ENCODE peak calls at places on chromosomes 3 and 15, in four cellular contexts. G, R, T and E are unnamed samples. For H3K4me1, the result is how much of the 10 kb centered on the place peaks cover.

GRCh38 chr3:13506239-13506638 is 26.1 kb downstream of the HDAC11 start:
- DNase-seq in G (no peak), R (no peak), T (no peak), E (no peak)

GRCh38 chr3:35215525-35216500 is 423.5 kb upstream of the ARPP21 start:
- DNase-seq in G (no peak), R (no peak), T (no peak), E (no peak)

GRCh38 chr15:29449136-29449535 is 179.5 kb upstream of the NSMCE3 start:
- DNase-seq in G (no peak), R (no peak), T (peak), E (no peak)

GRCh38 chr3:10771486-10772225 is 44.4 kb upstream of the SLC6A11 start:
- DNase-seq in G (no peak), R (no peak), T (no peak), E (no peak)

GRCh38 chr3:150945226-150945625 is 27.3 kb downstream of the CLRN1 start:
- DNase-seq in G (peak), R (no peak), T (no peak), E (no peak)

GRCh38 chr3:195762249-195762585 is 41.4 kb downstream of the MUC20 start:
- DNase-seq in G (no peak), R (no peak), T (no peak), E (no peak)

GRCh38 chr3:137471553-137472204 is 292.4 kb upstream of the SOX14 start:
- DNase-seq in G (no peak), R (no peak), T (no peak), E (no peak)

GRCh38 chr3:40873456-40873855 is 325.8 kb upstream of the CTNNB1 start:
- DNase-seq in G (no peak), R (no peak), T (no peak), E (no peak)

GRCh38 chr15:87287156-87287555 is 969.4 kb downstream of the NTRK3 start:
- DNase-seq in G (peak), R (no peak), T (no peak), E (no peak)

GRCh38 chr3:77618686-77619085 is 578.8 kb downstream of the ROBO2 start:
- DNase-seq in G (no peak), R (no peak), T (no peak), E (no peak)

GRCh38 chr15:57146394-57147140 is 228.1 kb downstream of the TCF12 start:
- DNase-seq in G (peak), R (no peak), T (peak), E (no peak)

GRCh38 chr3:55283441-55283925 is 203.6 kb downstream of the WNT5A start:
- DNase-seq in G (no peak), R (no peak), T (no peak), E (no peak)

GRCh38 chr3:123971416-123971815 is 10.4 kb upstream of the CCDC14 start:
- DNase-seq in G (no peak), R (no peak), T (no peak), E (no peak)

GRCh38 chr3:112770026-112770626 is 76.5 kb downstream of the CD200R1L start:
- DNase-seq in G (peak), R (no peak), T (no peak), E (no peak)

GRCh38 chr3:67489816-67490215 is 164.6 kb downstream of the SUCLG2 start:
- DNase-seq in G (peak), R (no peak), T (no peak), E (no peak)

GRCh38 chr15:80854104-80854503 is 74.9 kb downstream of the CEMIP start:
- DNase-seq in G (no peak), R (peak), T (no peak), E (no peak)

GRCh38 chr15:80856809-80857377 is 77.7 kb downstream of the CEMIP start:
- DNase-seq in G (no peak), R (peak), T (peak), E (no peak)

GRCh38 chr15:80855206-80855605 is 76.0 kb downstream of the CEMIP start:
- DNase-seq in G (no peak), R (no peak), T (no peak), E (no peak)

GRCh38 chr15:80852676-80853075 is 73.5 kb downstream of the CEMIP start:
- DNase-seq in G (no peak), R (no peak), T (no peak), E (no peak)

DNA sequence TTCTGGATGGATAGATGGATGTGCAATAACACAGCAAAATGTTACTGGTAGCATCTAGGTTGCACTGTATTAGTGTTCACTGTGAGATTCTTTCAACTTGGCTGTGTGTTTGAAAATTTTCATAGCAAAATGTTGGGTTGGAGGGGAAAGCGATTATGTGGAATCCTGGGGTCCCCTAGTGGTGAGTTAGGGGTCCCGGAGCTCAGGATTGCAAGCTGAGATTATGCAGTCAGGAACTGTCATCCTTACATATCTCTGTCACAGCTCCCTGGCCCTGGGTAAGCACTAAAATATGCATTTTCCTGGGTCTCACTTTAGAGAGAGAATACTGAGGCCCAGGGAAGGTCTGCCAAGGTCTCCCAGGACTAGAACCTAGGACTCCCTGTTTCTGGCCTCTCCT is 77.2 kb downstream of the CEMIP start:
- DNase-seq in G (no peak), R (no peak), T (peak), E (no peak)
- TF ChIP-seq CTCF in G (peak), R (no peak), T (peak), E (no peak)

DNA sequence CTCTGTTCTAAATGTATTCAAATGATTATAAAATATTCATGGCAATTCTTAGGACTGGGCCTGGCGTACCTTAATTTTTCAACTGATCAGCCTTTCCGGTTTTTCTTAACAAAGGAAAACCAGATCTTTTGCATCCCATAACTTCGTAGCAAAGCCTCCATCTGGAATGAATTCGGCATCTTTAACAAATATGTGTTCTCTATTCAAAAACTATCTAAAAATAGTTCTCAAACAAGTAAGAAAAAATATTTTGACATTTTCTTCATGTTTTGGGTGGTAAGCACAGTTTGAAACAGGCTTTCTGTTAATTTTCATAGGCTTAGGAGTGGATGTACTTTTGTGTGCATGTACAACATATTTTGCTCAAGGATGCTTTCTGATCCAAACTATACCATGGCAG is 55.0 kb downstream of the RBMS3 start:
- DNase-seq in G (no peak), R (no peak), T (no peak), E (no peak)
- H3K4me3 ChIP-seq in G (peak), R (peak), T (no peak), E (no peak)

DNA sequence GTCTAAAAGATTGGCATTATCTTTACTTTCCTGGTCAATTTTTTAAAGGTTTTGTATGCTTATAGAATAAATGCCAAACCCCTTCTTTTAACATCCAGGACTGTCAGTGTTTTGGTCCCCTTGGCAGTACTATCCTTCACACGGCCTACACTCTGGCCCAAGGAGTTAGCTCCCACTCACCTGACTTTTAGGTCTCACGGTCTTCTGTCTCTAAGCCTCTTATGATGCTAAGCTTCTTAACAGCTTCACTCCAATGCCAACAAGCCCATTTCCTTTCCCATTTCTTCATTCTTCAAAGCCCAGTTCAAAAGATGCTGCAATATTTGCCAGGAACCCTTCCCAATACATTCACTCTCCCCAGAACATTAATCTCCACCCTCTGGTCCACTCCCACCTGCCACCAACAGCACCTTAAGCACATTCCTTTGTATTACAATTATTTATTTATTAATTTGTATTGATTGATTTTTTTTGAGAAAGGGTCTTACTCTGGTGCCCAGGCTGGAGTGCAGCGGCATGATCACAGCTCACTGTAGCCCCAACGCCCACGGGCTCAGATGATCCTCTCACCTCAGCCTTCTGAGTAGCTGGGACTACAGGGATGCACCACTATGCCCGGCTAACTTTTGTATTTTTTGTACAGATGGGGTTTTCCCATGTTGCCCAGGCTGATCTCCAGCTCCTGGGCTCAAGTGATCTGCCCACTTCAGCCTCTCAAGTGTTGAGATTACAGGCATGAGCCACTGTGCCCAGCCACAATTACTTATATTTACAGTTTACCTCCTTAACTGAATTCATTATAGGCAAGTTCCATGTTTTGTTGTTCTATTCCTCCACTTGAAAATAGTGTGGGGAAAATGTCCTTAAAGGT is 27.8 kb downstream of the IFT80 start:
- DNase-seq in G (no peak), R (no peak), T (no peak), E (no peak)
- H3K4me1 ChIP-seq in G (under half), R (under half), T (under half), E (under half)

DNA sequence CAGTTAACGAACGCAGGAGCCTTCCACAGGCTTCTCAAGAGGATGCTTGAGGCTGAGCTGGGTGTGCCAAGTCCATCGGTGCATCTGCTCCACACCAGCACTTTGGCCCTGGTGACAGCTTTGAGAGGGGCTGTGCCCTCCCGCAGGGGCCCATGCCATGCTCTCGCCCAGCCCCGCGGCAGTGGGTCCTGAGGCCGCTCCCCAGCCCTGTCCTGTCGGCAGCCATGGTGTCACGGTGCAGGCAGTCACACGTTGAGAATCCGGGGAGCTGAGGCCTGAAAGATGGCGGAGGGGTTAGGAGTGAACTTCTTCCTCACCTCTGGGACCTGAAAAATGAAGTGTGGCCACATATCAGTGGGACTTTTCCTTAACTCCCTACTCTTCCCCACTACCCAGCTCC is 8.3 kb downstream of the MAP6D1 start:
- DNase-seq in G (no peak), R (no peak), T (no peak), E (no peak)
- TF ChIP-seq CTCF in G (no peak), R (no peak), T (no peak), E (no peak)

DNA sequence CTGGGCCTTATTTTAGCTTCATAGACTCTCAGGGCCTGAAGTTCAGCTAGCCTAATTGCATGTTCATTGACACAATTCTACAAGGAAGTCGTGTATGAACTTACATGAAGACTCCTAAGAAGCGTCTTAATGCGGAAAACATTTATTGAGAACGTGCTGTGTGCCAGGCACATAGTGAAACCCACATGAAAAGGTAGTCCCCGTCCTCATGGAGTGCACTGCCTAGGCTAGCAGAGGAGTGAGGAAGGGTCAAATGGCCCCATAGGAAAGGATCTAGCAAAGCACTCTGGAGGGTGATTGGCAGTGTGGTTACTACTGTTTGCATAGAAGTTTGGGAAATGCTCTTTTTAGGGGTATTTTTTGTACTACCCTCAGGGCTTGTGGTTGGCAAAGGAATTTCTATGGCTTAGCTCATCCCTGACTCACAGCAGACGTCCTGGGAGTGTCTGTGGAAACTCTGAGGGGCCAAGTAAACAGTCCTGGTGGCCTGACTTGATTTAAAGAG is 854 bp upstream of the NPTN start:
- DNase-seq in G (peak), R (peak), T (no peak), E (no peak)
- H3K4me3 ChIP-seq in G (peak), R (peak), T (peak), E (peak)

GRCh38 chr3:126392246-126392645 is 2.5 kb upstream of the CFAP100 start:
- DNase-seq in G (no peak), R (no peak), T (no peak), E (no peak)
- H3K4me1 ChIP-seq in G (under half), R (under half), T (under half), E (under half)

GRCh38 chr15:101723874-101724674 is at the start of gene TARS3:
- DNase-seq in G (peak), R (peak), T (peak), E (peak)
- TF ChIP-seq CTCF in G (no peak), R (peak), T (peak), E (no peak)

DNA sequence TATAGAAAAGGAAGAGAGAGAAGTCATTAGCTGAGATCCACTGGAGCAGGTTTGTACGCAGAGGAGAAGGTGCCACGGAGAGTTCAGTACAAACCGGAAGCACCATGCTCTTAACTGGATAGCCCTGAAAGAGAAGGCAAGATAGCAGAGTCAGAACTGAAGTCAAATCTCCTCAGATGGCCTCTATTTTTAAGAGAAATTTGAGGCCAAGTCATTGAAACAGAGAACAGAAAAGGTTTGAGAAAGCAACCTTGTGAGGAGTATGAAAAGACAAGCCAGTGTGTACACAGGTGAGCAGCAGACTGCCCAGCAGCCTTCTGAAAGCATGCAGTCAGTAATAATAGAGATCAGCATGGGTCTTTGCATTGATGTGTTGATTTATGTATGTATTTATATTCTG is 66.1 kb upstream of the SPRED1 start:
- DNase-seq in G (no peak), R (no peak), T (no peak), E (no peak)
- H3K4me3 ChIP-seq in G (no peak), R (no peak), T (no peak), E (no peak)